ENCODE peak calls at places on chromosomes 2 and 18, in six cellular contexts. M is HCT116, J is fibroblast of the aortic adventitia, N is AG08396, P is Panc1, B is amygdala. X is an unnamed sample.

GRCh38 chr2:71937401-71937800 is 210.3 kb downstream of the CYP26B1 start:
- DNase-seq in M (no peak), J (no peak), N (no peak), P (no peak), B (no peak), X (no peak)

GRCh38 chr2:19607931-19608762 is 249.7 kb upstream of the OSR1 start:
- DNase-seq in M (no peak), J (peak), N (peak), P (no peak), B (no peak), X (peak)

GRCh38 chr2:165196411-165196810 is 7.4 kb downstream of the SCN3A start:
- DNase-seq in M (no peak), J (no peak), N (no peak), P (no peak), B (no peak), X (no peak)

GRCh38 chr2:25561136-25561850 is 112.1 kb downstream of the DTNB start:
- DNase-seq in M (no peak), J (no peak), N (no peak), P (no peak), B (no peak), X (no peak)

GRCh38 chr18:76496200-76496890 is 1.3 kb upstream of the ZNF516 start:
- DNase-seq in M (no peak), J (peak), N (peak), P (no peak), B (no peak), X (no peak)

GRCh38 chr18:22391571-22392359 is 25.9 kb downstream of the CTAGE1 start:
- DNase-seq in M (no peak), J (peak), N (peak), P (no peak), B (no peak), X (peak)

GRCh38 chr2:65407240-65407639 is 25.2 kb downstream of the SPRED2 start:
- DNase-seq in M (no peak), J (no peak), N (no peak), P (no peak), B (no peak), X (no peak)

GRCh38 chr2:205967391-205968075 is 118.4 kb downstream of the INO80D start:
- DNase-seq in M (no peak), J (no peak), N (no peak), P (no peak), B (no peak), X (no peak)

GRCh38 chr2:2796207-2796606 is 465.1 kb upstream of the MYT1L start:
- DNase-seq in M (no peak), J (no peak), N (no peak), P (no peak), B (no peak), X (no peak)

GRCh38 chr2:46311651-46312223 is 14.5 kb downstream of the EPAS1 start:
- DNase-seq in M (no peak), J (peak), N (no peak), P (no peak), B (no peak), X (no peak)

GRCh38 chr2:238162516-238163441 is 4.0 kb downstream of the ERFE start:
- DNase-seq in M (no peak), J (no peak), N (no peak), P (no peak), B (no peak), X (peak)